ENCODE peak calls at places on chromosomes 11 and 22, in four cellular contexts. One of them, this sample, is unnamed.

GRCh38 chr22:46416537-46417267 is 81.2 kb downstream of the TRMU start:
- DNase-seq in epithelial cell of esophagus: peak; percentile 74
- DNase-seq in astrocyte of the cerebellum: peak; percentile 39
- DNase-seq in Panc1: no peak
- DNase-seq in this sample: no peak

GRCh38 chr11:126101241-126101929 is 38.7 kb upstream of the CDON start:
- DNase-seq in astrocyte of the cerebellum: peak; percentile 33
- DNase-seq in Panc1: no peak
- DNase-seq in epithelial cell of esophagus: no peak
- DNase-seq in this sample: no peak

GRCh38 chr11:130211144-130211543 is 51.6 kb downstream of the ST14 start:
- DNase-seq in Panc1: no peak
- DNase-seq in epithelial cell of esophagus: no peak
- DNase-seq in astrocyte of the cerebellum: no peak
- DNase-seq in this sample: no peak

GRCh38 chr22:46330426-46330825 is 5.1 kb upstream of the TRMU start:
- DNase-seq in astrocyte of the cerebellum: no peak
- DNase-seq in epithelial cell of esophagus: no peak
- DNase-seq in Panc1: no peak
- DNase-seq in this sample: no peak

GRCh38 chr11:108871152-108871551 is 206.3 kb downstream of the DDX10 start:
- DNase-seq in astrocyte of the cerebellum: no peak
- DNase-seq in Panc1: no peak
- DNase-seq in epithelial cell of esophagus: peak; percentile 75
- DNase-seq in this sample: no peak

GRCh38 chr11:87879118-87879517 is 296.1 kb downstream of the RAB38 start:
- DNase-seq in Panc1: no peak
- DNase-seq in epithelial cell of esophagus: peak; percentile 3
- DNase-seq in astrocyte of the cerebellum: no peak
- DNase-seq in this sample: no peak

GRCh38 chr22:45830531-45831245 is 146.3 kb downstream of the WNT7B start:
- DNase-seq in astrocyte of the cerebellum: no peak
- DNase-seq in Panc1: peak; percentile 7
- DNase-seq in epithelial cell of esophagus: peak; percentile 76
- DNase-seq in this sample: no peak

GRCh38 chr22:44211256-44211945 is 30.7 kb downstream of the PARVG start:
- DNase-seq in astrocyte of the cerebellum: no peak
- DNase-seq in epithelial cell of esophagus: no peak
- DNase-seq in Panc1: no peak
- DNase-seq in this sample: no peak

GRCh38 chr11:117704416-117705150 is 92.4 kb downstream of the DSCAML1 start:
- DNase-seq in astrocyte of the cerebellum: no peak
- DNase-seq in epithelial cell of esophagus: no peak
- DNase-seq in Panc1: no peak
- DNase-seq in this sample: no peak

GRCh38 chr11:94928146-94928995 is 45.0 kb downstream of the CWC15 start:
- DNase-seq in epithelial cell of esophagus: no peak
- DNase-seq in astrocyte of the cerebellum: no peak
- DNase-seq in Panc1: no peak
- DNase-seq in this sample: no peak

GRCh38 chr22:37870273-37870672 is 21.1 kb downstream of the EIF3L start:
- DNase-seq in astrocyte of the cerebellum: peak; percentile 16
- DNase-seq in epithelial cell of esophagus: no peak
- DNase-seq in Panc1: no peak
- DNase-seq in this sample: no peak

GRCh38 chr22:43889366-43890253 is 2.2 kb downstream of the PNPLA5 start:
- DNase-seq in Panc1: no peak
- DNase-seq in astrocyte of the cerebellum: no peak
- DNase-seq in epithelial cell of esophagus: peak; percentile 47
- DNase-seq in this sample: no peak

GRCh38 chr11:130775306-130776043 is 140.8 kb downstream of the SNX19 start:
- DNase-seq in astrocyte of the cerebellum: no peak
- DNase-seq in Panc1: no peak
- DNase-seq in epithelial cell of esophagus: peak; percentile 73
- DNase-seq in this sample: peak; percentile 57

GRCh38 chr11:123487157-123487744 is 57.2 kb downstream of the GRAMD1B start:
- DNase-seq in epithelial cell of esophagus: peak; percentile 66
- DNase-seq in Panc1: no peak
- DNase-seq in astrocyte of the cerebellum: no peak
- DNase-seq in this sample: no peak

GRCh38 chr11:134512791-134513538 is 100.9 kb upstream of the B3GAT1 start:
- DNase-seq in astrocyte of the cerebellum: no peak
- DNase-seq in epithelial cell of esophagus: no peak
- DNase-seq in Panc1: no peak
- DNase-seq in this sample: no peak

GRCh38 chr22:29879738-29880137 is 3.2 kb upstream of the MTMR3 start:
- DNase-seq in epithelial cell of esophagus: peak; percentile 14
- DNase-seq in astrocyte of the cerebellum: no peak
- DNase-seq in Panc1: no peak
- DNase-seq in this sample: no peak

GRCh38 chr22:19807914-19808872 is 46.5 kb downstream of the GNB1L start:
- DNase-seq in astrocyte of the cerebellum: no peak
- DNase-seq in epithelial cell of esophagus: no peak
- DNase-seq in Panc1: no peak
- DNase-seq in this sample: no peak

GRCh38 chr22:46397951-46398350 is 62.4 kb downstream of the TRMU start:
- DNase-seq in Panc1: no peak
- DNase-seq in epithelial cell of esophagus: no peak
- DNase-seq in astrocyte of the cerebellum: no peak
- DNase-seq in this sample: no peak

GRCh38 chr11:76637491-76638266 is 32.9 kb downstream of the LRRC32 start:
- DNase-seq in epithelial cell of esophagus: no peak
- DNase-seq in Panc1: no peak
- DNase-seq in astrocyte of the cerebellum: no peak
- DNase-seq in this sample: no peak

GRCh38 chr22:27252282-27253049 is 549.1 kb downstream of the MN1 start:
- DNase-seq in astrocyte of the cerebellum: peak; percentile 87
- DNase-seq in epithelial cell of esophagus: peak; percentile 91
- DNase-seq in Panc1: no peak
- DNase-seq in this sample: peak; percentile 57

GRCh38 chr11:107791343-107792048 is 67.1 kb downstream of the SLC35F2 start:
- DNase-seq in astrocyte of the cerebellum: no peak
- DNase-seq in Panc1: no peak
- DNase-seq in epithelial cell of esophagus: no peak
- DNase-seq in this sample: no peak

GRCh38 chr22:40044870-40045834 is 50.4 kb downstream of the FAM83F start:
- DNase-seq in Panc1: no peak
- DNase-seq in epithelial cell of esophagus: peak; percentile 28
- DNase-seq in astrocyte of the cerebellum: no peak
- DNase-seq in this sample: no peak

GRCh38 chr22:27419473-27419872 is 382.1 kb downstream of the MN1 start:
- DNase-seq in astrocyte of the cerebellum: no peak
- DNase-seq in epithelial cell of esophagus: no peak
- DNase-seq in Panc1: no peak
- DNase-seq in this sample: no peak

GRCh38 chr11:119056397-119056999 is 507 bp downstream of the HYOU1 start:
- DNase-seq in Panc1: no peak
- DNase-seq in astrocyte of the cerebellum: no peak
- DNase-seq in epithelial cell of esophagus: peak; percentile 64
- DNase-seq in this sample: no peak

GRCh38 chr11:132910016-132910760 is 622.1 kb downstream of the OPCML start:
- DNase-seq in astrocyte of the cerebellum: no peak
- DNase-seq in Panc1: no peak
- DNase-seq in epithelial cell of esophagus: no peak
- DNase-seq in this sample: no peak

GRCh38 chr22:26143801-26144325 is 25.4 kb upstream of the SEZ6L start:
- DNase-seq in Panc1: no peak
- DNase-seq in astrocyte of the cerebellum: no peak
- DNase-seq in epithelial cell of esophagus: no peak
- DNase-seq in this sample: no peak

GRCh38 chr22:41300661-41301060 is 664 bp upstream of the ZC3H7B start:
- DNase-seq in Panc1: no peak
- DNase-seq in astrocyte of the cerebellum: no peak
- DNase-seq in epithelial cell of esophagus: peak; percentile 49
- DNase-seq in this sample: no peak

GRCh38 chr11:112210890-112211289 is 15.3 kb upstream of the PTS start:
- DNase-seq in epithelial cell of esophagus: no peak
- DNase-seq in Panc1: no peak
- DNase-seq in astrocyte of the cerebellum: no peak
- DNase-seq in this sample: no peak

GRCh38 chr11:132895340-132895739 is 637.0 kb downstream of the OPCML start:
- DNase-seq in astrocyte of the cerebellum: peak; percentile 37
- DNase-seq in Panc1: no peak
- DNase-seq in epithelial cell of esophagus: peak; percentile 50
- DNase-seq in this sample: peak; percentile 38

GRCh38 chr11:98365185-98365584 is 655.6 kb upstream of the CNTN5 start:
- DNase-seq in epithelial cell of esophagus: no peak
- DNase-seq in astrocyte of the cerebellum: no peak
- DNase-seq in Panc1: no peak
- DNase-seq in this sample: no peak

GRCh38 chr11:612201-612960 is 3.4 kb downstream of the IRF7 start:
- DNase-seq in epithelial cell of esophagus: peak; percentile 40
- DNase-seq in Panc1: no peak
- DNase-seq in astrocyte of the cerebellum: no peak
- DNase-seq in this sample: no peak
- TF ChIP-seq CTCF in epithelial cell of esophagus: peak; percentile 34
- TF ChIP-seq CTCF in Panc1: no peak
- TF ChIP-seq CTCF in astrocyte of the cerebellum: peak; percentile 32
- TF ChIP-seq CTCF in this sample: peak; percentile 21

GRCh38 chr11:2138436-2139117 is 612 bp downstream of the IGF2 start:
- DNase-seq in Panc1: no peak
- DNase-seq in astrocyte of the cerebellum: no peak
- DNase-seq in epithelial cell of esophagus: no peak
- DNase-seq in this sample: no peak

GRCh38 chr11:2136209-2136951 is 2.8 kb downstream of the IGF2 start:
- DNase-seq in astrocyte of the cerebellum: no peak
- DNase-seq in Panc1: no peak
- DNase-seq in epithelial cell of esophagus: no peak
- DNase-seq in this sample: no peak

GRCh38 chr11:2138075-2138435 is 1.1 kb downstream of the IGF2 start:
- DNase-seq in epithelial cell of esophagus: no peak
- DNase-seq in astrocyte of the cerebellum: no peak
- DNase-seq in Panc1: no peak
- DNase-seq in this sample: no peak

GRCh38 chr11:2136952-2137201 is 2.3 kb downstream of the IGF2 start:
- DNase-seq in epithelial cell of esophagus: no peak
- DNase-seq in astrocyte of the cerebellum: no peak
- DNase-seq in Panc1: no peak
- DNase-seq in this sample: no peak

DNA sequence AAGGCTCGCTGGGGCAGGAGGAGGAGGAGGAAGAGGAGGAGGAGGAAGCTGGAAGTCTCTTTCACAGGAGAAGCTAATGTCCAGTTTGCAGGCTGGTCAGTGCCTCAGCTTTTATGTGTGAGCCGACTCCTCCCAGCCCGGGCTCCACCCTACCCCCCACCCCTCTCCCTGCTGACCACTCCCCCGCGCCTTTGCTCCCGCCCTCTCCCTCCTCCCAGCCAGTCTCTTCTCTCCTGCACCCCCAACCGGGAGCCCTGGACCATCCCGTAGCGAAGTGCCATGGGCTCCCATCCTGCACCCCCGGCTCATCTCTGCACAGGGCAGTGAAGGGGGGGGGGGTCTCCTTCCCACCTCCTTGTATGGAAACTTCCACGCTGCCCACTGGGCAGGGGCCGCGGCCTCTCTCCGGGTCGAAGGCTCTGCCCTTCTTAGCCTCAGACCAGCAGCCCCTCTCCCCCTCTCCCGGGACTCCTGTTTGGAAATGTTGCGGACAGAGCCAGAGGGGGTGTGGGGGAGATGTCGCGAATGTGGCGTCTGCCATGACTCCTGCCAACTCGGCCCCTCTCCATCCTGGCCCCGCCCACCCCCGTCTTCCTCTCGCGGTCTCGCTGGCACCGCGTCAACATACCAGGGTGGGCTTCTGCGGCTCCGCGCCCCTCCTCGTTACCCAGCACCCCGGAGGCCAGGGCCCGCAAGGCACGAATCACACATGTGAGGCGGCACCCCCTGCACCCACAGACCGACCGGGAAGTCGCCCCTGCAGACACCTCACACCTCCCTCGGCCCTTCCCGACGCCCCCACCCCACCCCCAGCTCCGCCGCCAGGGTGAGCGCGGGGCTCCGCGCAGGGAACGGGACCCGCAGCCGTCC is 1.8 kb downstream of the IGF2 start:
- DNase-seq in astrocyte of the cerebellum: peak; percentile 50
- DNase-seq in Panc1: peak; percentile 39
- DNase-seq in epithelial cell of esophagus: peak; percentile 27
- DNase-seq in this sample: no peak
- H3K4me3 ChIP-seq in astrocyte of the cerebellum: peak overlapping the region; percentile 44
- H3K4me3 ChIP-seq in Panc1: peak overlapping the region; percentile 21
- H3K4me3 ChIP-seq in epithelial cell of esophagus: peak overlapping the region; percentile 3
- H3K4me3 ChIP-seq in this sample: no peak overlapping the region

DNA sequence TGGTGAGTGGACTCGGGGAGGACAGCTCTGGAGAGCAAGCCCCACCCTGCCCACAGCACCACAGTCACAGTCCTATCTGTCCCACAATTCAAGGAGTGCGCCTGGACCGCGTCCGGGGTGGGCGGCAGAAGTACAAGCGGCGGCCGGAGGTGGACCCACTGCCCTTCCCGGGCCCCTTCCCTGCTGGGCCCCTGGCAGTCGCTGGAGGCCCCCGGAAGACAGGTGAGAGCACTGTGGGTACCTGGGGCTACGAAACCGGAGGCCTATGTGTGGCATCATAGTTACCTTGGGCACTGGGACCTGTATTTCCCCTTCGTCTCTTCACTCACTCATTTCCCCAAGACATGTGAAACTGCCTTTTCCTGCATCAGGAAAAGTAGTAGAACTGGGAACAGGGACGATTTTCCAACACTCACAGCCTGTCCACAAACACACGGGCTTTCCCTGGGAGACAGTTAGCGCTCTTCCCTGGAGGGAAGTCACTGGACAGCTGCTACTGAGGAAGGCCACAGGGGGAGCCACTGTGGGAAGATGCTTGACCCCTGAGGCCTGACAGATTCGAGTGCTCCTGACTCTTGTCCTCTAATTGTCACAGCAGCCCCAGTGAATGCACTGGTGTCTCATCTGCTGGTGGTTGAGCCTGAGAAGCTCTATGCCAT is 3.1 kb downstream of the TRMT112 start:
- DNase-seq in astrocyte of the cerebellum: no peak
- DNase-seq in epithelial cell of esophagus: no peak
- DNase-seq in Panc1: no peak
- DNase-seq in this sample: no peak
- TF ChIP-seq CTCF in astrocyte of the cerebellum: peak; percentile 19
- TF ChIP-seq CTCF in epithelial cell of esophagus: peak; percentile 12
- TF ChIP-seq CTCF in Panc1: no peak
- TF ChIP-seq CTCF in this sample: peak; percentile 31

GRCh38 chr11:62710001-62710345 is 2.5 kb downstream of the GNG3 start:
- DNase-seq in Panc1: no peak
- DNase-seq in astrocyte of the cerebellum: no peak
- DNase-seq in epithelial cell of esophagus: no peak
- DNase-seq in this sample: no peak
- H3K4me3 ChIP-seq in Panc1: peak overlapping the region; percentile 12
- H3K4me3 ChIP-seq in astrocyte of the cerebellum: peak overlapping the region; percentile 51
- H3K4me3 ChIP-seq in epithelial cell of esophagus: peak overlapping the region; percentile 72
- H3K4me3 ChIP-seq in this sample: peak overlapping the region; percentile 44